ENCODE peak calls at places on chromosomes 5 and 9, in six cellular contexts. E, T, N, V, X and O are unnamed samples.

GRCh38 chr9:121942313-121942712 is 150.8 kb downstream of the TTLL11 start:
- DNase-seq in E (no peak), X (no peak), T (peak), V (no peak), N (no peak), O (no peak)

GRCh38 chr9:91659529-91660294 is 236.1 kb upstream of the NFIL3 start:
- DNase-seq in X (peak), N (no peak), E (peak), T (no peak), V (peak), O (peak)

GRCh38 chr5:170257370-170257769 is 24.6 kb downstream of the C5orf58 start:
- DNase-seq in T (no peak), E (no peak), N (no peak), V (no peak), X (no peak), O (no peak)

GRCh38 chr5:77851229-77852067 is 75.3 kb upstream of the TBCA start:
- DNase-seq in V (peak), N (no peak), E (no peak), T (no peak), X (no peak), O (peak)

GRCh38 chr5:176541338-176542134 is 4.3 kb upstream of the RNF44 start:
- DNase-seq in T (peak), X (no peak), E (no peak), N (peak), V (no peak), O (peak)

GRCh38 chr5:111584651-111585050 is 72.3 kb upstream of the STARD4 start:
- DNase-seq in E (no peak), X (no peak), N (no peak), T (no peak), V (peak), O (peak)

GRCh38 chr9:125260564-125260963 is 1.1 kb upstream of the GAPVD1 start:
- DNase-seq in V (peak), X (no peak), E (no peak), N (no peak), T (no peak), O (no peak)

GRCh38 chr5:124236366-124237231 is 509.8 kb downstream of the ZNF608 start:
- DNase-seq in T (no peak), V (no peak), X (no peak), E (no peak), N (no peak), O (peak)

GRCh38 chr9:133509179-133510083 is 15.3 kb downstream of the MYMK start:
- DNase-seq in X (no peak), V (no peak), T (peak), E (no peak), N (no peak), O (no peak)

GRCh38 chr9:113331780-113332179 is 8.3 kb downstream of the WDR31 start:
- DNase-seq in E (no peak), T (no peak), X (no peak), V (no peak), N (no peak), O (no peak)

GRCh38 chr9:133528001-133528886 is 3.5 kb upstream of the MYMK start:
- DNase-seq in E (no peak), X (no peak), V (no peak), T (no peak), N (no peak), O (no peak)

GRCh38 chr9:128824911-128825310 is 4.7 kb downstream of the SPOUT1 start:
- DNase-seq in N (no peak), E (no peak), T (no peak), V (no peak), X (no peak), O (no peak)

DNA sequence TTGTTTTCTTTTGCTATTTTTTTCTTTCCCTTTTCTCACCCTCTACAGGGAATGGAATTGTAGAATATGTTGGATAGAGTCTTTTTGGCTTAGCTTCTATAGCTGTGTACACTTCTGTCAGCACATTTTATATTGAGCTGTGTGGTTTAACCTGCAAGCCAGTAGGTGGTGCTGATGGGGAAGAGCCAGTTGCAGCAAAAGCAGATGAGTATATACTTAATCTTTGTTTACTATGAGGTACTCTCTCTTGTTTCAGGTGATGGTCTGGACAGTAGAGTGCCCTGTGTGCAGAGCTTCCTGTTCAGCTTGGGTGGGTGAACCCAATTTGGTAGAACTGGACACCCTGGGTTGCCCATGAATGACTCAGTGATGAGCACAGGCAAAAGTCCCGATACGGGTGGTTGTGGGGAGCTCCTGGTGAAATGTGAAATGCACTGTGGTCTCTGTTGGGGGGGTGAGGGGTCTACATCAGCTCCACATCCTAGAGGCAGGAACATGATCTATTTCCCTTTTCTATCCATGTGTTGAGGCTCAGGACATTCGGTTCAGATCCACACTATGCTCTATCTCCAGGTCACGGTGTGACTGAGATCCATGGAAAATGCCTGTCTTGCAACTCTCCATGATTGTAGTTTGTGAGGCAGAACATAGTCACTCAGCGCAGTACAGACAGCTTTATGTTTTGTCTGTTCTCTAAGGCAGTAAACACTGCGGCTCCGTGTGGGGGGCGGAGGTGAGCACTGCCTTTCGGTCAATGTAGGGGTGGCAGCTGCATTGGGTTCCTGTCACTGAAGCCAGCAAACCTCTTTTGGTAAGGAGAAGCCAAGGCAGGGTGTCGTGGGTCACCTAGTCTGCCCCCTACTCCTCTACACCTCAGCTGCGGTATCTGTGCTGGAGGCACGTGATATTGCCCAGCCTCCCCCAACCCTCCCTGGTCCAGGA is 353.2 kb downstream of the PRR16 start:
- DNase-seq in X (no peak), E (no peak), V (peak), N (no peak), T (no peak), O (peak)
- TF ChIP-seq CTCF in X (no peak), E (no peak), V (peak), N (peak), T (peak), O (peak)

GRCh38 chr9:7799934-7800285 is 332 bp upstream of the DMAC1 start:
- DNase-seq in T (no peak), X (peak), E (no peak), N (no peak), V (no peak), O (no peak)
- H3K4me3 ChIP-seq in T (peak), X (peak), E (peak), N (peak), V (peak), O (peak)

DNA sequence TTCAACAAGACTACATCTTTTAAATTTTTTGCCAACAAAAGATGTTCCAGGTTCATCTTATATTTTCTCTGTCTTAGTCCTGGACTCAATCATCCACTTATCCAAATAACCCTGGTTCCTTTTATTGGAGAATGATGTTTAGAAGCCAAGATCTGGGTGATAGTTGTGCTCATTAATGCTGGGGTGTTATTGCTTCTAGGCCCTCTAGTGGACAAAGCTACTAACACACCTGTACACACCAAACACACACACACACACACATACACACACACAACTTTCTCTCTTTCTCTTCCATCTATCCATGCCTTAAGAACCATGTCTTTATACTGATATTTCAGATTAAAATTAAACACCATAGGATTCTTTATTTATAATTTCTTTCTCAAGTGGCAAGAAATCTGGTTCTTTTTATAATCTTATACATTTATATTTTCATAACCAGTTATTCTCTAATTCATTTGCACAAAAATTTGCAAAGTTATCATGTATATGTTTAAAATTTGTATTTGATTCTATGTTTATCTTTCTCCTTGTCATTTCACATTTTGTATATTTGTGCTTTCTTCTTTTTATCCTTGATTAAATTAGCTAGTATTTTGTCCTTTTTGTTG is 179.1 kb upstream of the SMIM23 start:
- DNase-seq in N (no peak), V (peak), X (no peak), E (no peak), T (peak), O (no peak)
- TF ChIP-seq CTCF in N (peak), V (peak), X (peak), E (no peak), T (peak), O (peak)

GRCh38 chr9:37031902-37032301 is 2.2 kb downstream of the PAX5 start:
- DNase-seq in X (no peak), N (no peak), V (no peak), T (peak), E (no peak), O (no peak)

GRCh38 chr9:37031081-37031480 is 3.0 kb downstream of the PAX5 start:
- DNase-seq in N (no peak), V (no peak), E (no peak), T (peak), X (no peak), O (no peak)

GRCh38 chr9:37029304-37029775 is 4.7 kb downstream of the PAX5 start:
- DNase-seq in V (no peak), N (no peak), T (peak), E (no peak), X (no peak), O (no peak)

GRCh38 chr9:37029776-37030590 is 4.1 kb downstream of the PAX5 start:
- DNase-seq in T (peak), E (no peak), V (no peak), N (no peak), X (no peak), O (no peak)

GRCh38 chr9:37030591-37030939 is 3.5 kb downstream of the PAX5 start:
- DNase-seq in T (peak), X (no peak), N (no peak), V (no peak), E (no peak), O (no peak)
- H3K4me3 ChIP-seq in T (peak), X (no peak), N (no peak), V (no peak), E (no peak), O (no peak)

DNA sequence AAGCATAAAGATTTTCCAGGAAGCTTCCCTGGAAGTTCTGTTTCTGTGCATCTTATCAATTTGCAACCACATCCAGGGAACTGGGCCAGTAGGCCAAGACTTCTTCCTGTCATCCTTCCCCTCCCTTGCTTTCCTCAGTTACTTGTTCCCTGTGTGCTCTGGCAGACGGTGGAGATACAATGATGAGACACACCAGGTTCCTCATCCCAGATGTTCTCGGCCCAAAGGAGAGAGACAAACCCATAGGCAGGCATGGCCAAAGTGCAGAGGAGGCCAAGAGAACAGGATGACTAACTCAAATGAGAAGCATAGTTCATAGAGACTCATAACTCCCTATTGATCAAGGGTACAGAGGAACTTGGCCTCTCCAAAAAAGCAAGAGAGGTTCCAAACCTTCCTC is 652.6 kb downstream of the CCDC171 start:
- DNase-seq in T (no peak), V (no peak), N (no peak), E (no peak), X (no peak), O (no peak)
- TF ChIP-seq CTCF in T (no peak), V (no peak), N (no peak), E (no peak), X (no peak), O (no peak)

DNA sequence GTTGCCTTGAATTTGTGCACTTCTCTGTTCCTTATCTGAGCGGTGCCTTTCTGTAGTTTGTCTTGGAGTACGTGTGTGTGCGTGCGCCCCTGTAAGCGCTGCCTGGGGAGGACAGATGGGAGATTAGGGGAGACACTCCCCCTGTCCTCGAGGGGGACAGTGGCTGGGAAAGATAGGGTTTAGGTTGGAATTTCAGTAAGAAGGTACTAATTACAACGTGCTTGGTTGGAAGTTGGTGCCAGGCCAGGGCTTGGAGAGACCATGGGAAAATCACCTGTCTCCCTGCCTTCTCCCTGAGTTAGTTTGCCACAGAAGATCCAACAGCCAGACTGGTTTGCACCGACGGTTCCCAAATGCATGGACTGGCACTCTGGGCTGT is 73.2 kb downstream of the PIK3R1 start:
- DNase-seq in T (no peak), X (no peak), E (no peak), N (no peak), V (no peak), O (no peak)
- H3K4me3 ChIP-seq in T (peak), X (peak), E (peak), N (peak), V (peak), O (peak)